ENCODE peak calls at places on chromosomes 13 and 19, in six cellular contexts. U is psoas muscle, Y is Peyer's patch, F is GM12878, H is transverse colon, B is BE2C. K is an unnamed sample. For H3K4me1, the result is how much of the 10 kb centered on the place peaks cover.

GRCh38 chr19:14505488-14506239 is 9.7 kb upstream of the GIPC1 start:
- DNase-seq in H (peak), Y (peak), B (peak), F (no peak), U (peak), K (peak)

GRCh38 chr13:26721251-26721939 is 39.2 kb downstream of the GPR12 start:
- DNase-seq in F (no peak), H (peak), B (no peak), U (peak), Y (no peak), K (no peak)

GRCh38 chr13:60384911-60385310 is 12.1 kb upstream of the TDRD3 start:
- DNase-seq in F (no peak), Y (no peak), H (no peak), U (no peak), B (peak), K (no peak)

GRCh38 chr13:38685974-38686571 is 804 bp upstream of the FREM2 start:
- DNase-seq in U (no peak), H (no peak), B (no peak), F (no peak), Y (no peak), K (peak)

GRCh38 chr19:35451278-35452096 is 3.4 kb downstream of the FFAR2 start:
- DNase-seq in H (no peak), U (no peak), F (peak), B (no peak), Y (no peak), K (no peak)

GRCh38 chr19:5916201-5916708 is 2.2 kb downstream of the CAPS start:
- DNase-seq in Y (no peak), U (no peak), B (no peak), F (no peak), H (no peak), K (no peak)

GRCh38 chr19:17725422-17726078 is 6.3 kb downstream of the MAP1S start:
- DNase-seq in U (no peak), Y (no peak), H (no peak), F (no peak), B (peak), K (no peak)

GRCh38 chr19:18387395-18387794 is 1.4 kb downstream of the GDF15 start:
- DNase-seq in F (no peak), U (no peak), B (no peak), Y (no peak), H (no peak), K (no peak)

GRCh38 chr19:45508931-45509691 is 1.8 kb downstream of the VASP start:
- DNase-seq in F (peak), B (peak), U (peak), Y (peak), H (peak), K (peak)

GRCh38 chr19:16893686-16893990 is 4.8 kb downstream of the F2RL3 start:
- DNase-seq in B (peak), H (peak), U (peak), F (no peak), Y (no peak), K (peak)

GRCh38 chr13:111278258-111278657 is 42.2 kb upstream of the TEX29 start:
- DNase-seq in U (peak), F (no peak), H (no peak), B (no peak), Y (no peak), K (no peak)

GRCh38 chr13:98571955-98572662 is 4.8 kb downstream of the STK24 start:
- DNase-seq in F (no peak), B (peak), H (peak), Y (peak), U (peak), K (peak)

GRCh38 chr19:30029721-30030510 is 87.9 kb downstream of the URI1 start:
- DNase-seq in U (no peak), B (no peak), F (peak), H (no peak), Y (no peak), K (no peak)

GRCh38 chr19:1171755-1172352 is 2.2 kb downstream of the SBNO2 start:
- DNase-seq in B (no peak), Y (no peak), U (peak), H (no peak), F (no peak), K (peak)

GRCh38 chr19:1172353-1173159 is 1.5 kb downstream of the SBNO2 start:
- DNase-seq in H (peak), B (no peak), F (no peak), U (peak), Y (peak), K (peak)

GRCh38 chr19:1169921-1170885 is 3.9 kb downstream of the SBNO2 start:
- DNase-seq in U (peak), H (peak), F (no peak), B (peak), Y (peak), K (no peak)

GRCh38 chr19:1168877-1169791 is 4.9 kb downstream of the SBNO2 start:
- DNase-seq in U (peak), Y (peak), H (no peak), B (no peak), F (no peak), K (peak)

DNA sequence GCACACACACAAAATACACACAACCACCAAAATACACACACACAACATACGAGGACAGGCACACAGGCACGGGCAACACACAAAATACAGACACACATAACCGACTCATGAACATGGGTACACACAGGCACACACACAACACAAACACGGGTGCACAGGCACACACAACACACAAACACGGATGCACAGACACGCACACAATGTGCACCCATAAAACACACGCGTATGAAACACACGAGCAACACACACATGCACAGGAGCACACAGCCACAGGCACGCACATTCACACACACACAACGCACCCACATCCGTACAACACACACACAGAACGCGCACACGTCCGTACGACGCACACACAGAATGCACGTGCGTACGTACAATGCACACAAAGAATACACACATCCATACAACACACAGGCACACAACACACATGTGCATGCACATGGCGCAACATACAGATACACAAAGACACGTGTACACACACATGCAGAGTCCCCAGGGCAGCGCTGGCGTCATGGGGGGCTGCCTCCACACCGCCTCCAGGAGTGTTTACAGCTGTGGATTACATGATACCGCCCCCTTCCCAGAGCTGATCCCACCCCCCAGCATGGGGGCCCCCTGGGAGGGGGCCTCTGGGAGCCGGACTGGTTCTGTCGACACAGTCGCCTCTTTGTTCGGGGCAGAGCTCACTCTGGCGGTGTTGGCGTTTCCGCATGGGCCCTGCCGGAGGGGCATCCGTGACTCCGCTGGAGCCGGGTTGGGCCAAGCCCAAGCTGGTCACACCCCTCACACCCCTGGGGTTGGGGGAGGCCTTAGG is 2.9 kb downstream of the SBNO2 start:
- DNase-seq in H (no peak), Y (peak), B (no peak), U (peak), F (no peak), K (no peak)
- H3K4me1 ChIP-seq in H (under half), Y (under half), B (under half), U (under half), F (under half), K (under half)

GRCh38 chr13:20828540-20829364 is 55.0 kb upstream of the EEF1AKMT1 start:
- DNase-seq in B (peak), U (no peak), F (peak), Y (no peak), H (peak), K (peak)
- H3K4me3 ChIP-seq in B (peak), U (peak), F (no peak), Y (peak), H (peak), K (no peak)

DNA sequence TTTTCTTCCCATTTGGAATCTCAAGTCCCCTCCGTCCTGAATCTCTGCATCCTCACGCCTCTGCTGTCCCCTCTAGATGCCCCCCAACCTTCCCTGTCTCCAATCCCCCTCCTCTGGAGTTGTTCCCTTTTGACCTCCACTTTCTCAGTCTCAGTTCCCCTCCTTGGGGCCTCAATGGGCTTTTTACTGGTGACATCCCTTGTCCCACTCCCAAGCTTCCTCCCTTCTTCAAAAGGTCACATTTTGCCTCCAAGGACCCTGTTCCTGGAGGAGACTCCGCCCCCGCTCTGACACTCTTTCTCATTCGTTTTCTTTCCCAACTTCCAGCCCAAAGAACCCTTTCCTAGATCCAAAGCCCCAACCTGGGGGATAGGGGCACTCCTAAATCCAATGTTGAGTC is 1.0 kb downstream of the AP2S1 start:
- DNase-seq in B (no peak), U (no peak), F (no peak), H (no peak), Y (no peak), K (no peak)
- H3K4me1 ChIP-seq in B (under half), U (under half), F (under half), H (under half), Y (under half), K (under half)

DNA sequence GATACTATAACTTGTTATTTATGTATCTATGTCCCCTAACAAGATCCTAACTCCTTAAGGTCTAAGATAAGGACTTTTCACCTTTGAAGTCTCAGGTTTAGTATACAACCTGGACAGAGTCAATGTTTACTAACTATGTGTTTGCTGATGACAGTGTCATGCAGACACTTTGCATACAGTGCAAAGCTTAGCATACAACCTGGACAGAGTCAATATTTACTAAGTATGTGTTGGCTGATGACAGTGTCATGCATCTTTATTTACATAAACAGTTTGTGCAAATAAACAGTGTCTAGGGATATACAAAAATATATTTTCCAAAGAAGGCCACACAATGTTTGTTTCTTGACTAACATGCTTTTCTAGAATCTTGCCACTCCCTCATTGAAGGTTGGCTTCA is 34.7 kb downstream of the DCT start:
- DNase-seq in B (no peak), H (no peak), U (no peak), Y (no peak), F (no peak), K (no peak)
- H3K4me3 ChIP-seq in B (no peak), H (no peak), U (no peak), Y (no peak), F (no peak), K (no peak)